ENCODE peak calls at places on chromosomes 2 and 18, in six cellular contexts. K is heart right ventricle, W is endothelial cell, B is AG10803, Z is right atrium auricular region, D is D721Med. C is an unnamed sample.

GRCh38 chr18:48339692-48340091 is 69.5 kb downstream of the ZBTB7C start:
- DNase-seq in K (no peak), W (no peak), B (no peak), Z (no peak), D (no peak), C (no peak)

GRCh38 chr2:220572385-220572784 is 945.0 kb downstream of the SLC4A3 start:
- DNase-seq in K (no peak), W (no peak), B (peak), Z (no peak), D (no peak), C (no peak)

GRCh38 chr2:71631411-71631931 is 178.1 kb downstream of the DYSF start:
- DNase-seq in K (no peak), W (no peak), B (peak), Z (no peak), D (no peak), C (no peak)

GRCh38 chr18:11808001-11808855 is 43.0 kb upstream of the CHMP1B start:
- DNase-seq in K (no peak), W (no peak), B (peak), Z (no peak), D (no peak), C (no peak)

GRCh38 chr18:21146016-21146415 is 34.4 kb upstream of the ROCK1 start:
- DNase-seq in K (no peak), W (no peak), B (no peak), Z (no peak), D (no peak), C (no peak)

GRCh38 chr2:11807156-11808015 is 61.0 kb downstream of the LPIN1 start:
- DNase-seq in K (no peak), W (no peak), B (no peak), Z (peak), D (no peak), C (no peak)

GRCh38 chr18:72672364-72673151 is 128.4 kb upstream of the CBLN2 start:
- DNase-seq in K (no peak), W (peak), B (peak), Z (no peak), D (peak), C (no peak)

GRCh38 chr2:39737661-39738060 is 41.4 kb downstream of the THUMPD2 start:
- DNase-seq in K (no peak), W (no peak), B (peak), Z (no peak), D (no peak), C (no peak)

GRCh38 chr18:76974345-76974744 is 152.0 kb downstream of the ZNF236 start:
- DNase-seq in K (no peak), W (no peak), B (no peak), Z (no peak), D (no peak), C (no peak)

GRCh38 chr2:101223814-101224231 is 28.9 kb upstream of the CNOT11 start:
- DNase-seq in K (no peak), W (no peak), B (peak), Z (no peak), D (no peak), C (no peak)

GRCh38 chr2:29444150-29444549 is 328.9 kb downstream of the CLIP4 start:
- DNase-seq in K (no peak), W (no peak), B (no peak), Z (no peak), D (no peak), C (no peak)

GRCh38 chr2:199663157-199663556 is 187.8 kb downstream of the FTCDNL1 start:
- DNase-seq in K (no peak), W (no peak), B (no peak), Z (no peak), D (no peak), C (no peak)

GRCh38 chr18:48608581-48608980 is 69.8 kb downstream of the CTIF start:
- DNase-seq in K (no peak), W (no peak), B (no peak), Z (no peak), D (no peak), C (no peak)

GRCh38 chr2:8974001-8974400 is 29.5 kb downstream of the MBOAT2 start:
- DNase-seq in K (no peak), W (no peak), B (no peak), Z (no peak), D (no peak), C (no peak)

GRCh38 chr2:179338681-179339080 is 74.0 kb upstream of the SESTD1 start:
- DNase-seq in K (no peak), W (no peak), B (peak), Z (no peak), D (no peak), C (no peak)

GRCh38 chr18:64276736-64277135 is 127.8 kb upstream of the LINC00305 start:
- DNase-seq in K (peak), W (peak), B (no peak), Z (no peak), D (no peak), C (no peak)
- TF ChIP-seq CTCF in K (no peak), W (no peak), B (no peak), Z (no peak), D (no peak), C (no peak)

GRCh38 chr2:201270293-201271001 is 10.1 kb downstream of the CASP8 start:
- DNase-seq in K (no peak), W (no peak), B (no peak), Z (no peak), D (no peak), C (no peak)
- TF ChIP-seq CTCF in K (no peak), W (peak), B (no peak), Z (no peak), D (no peak), C (no peak)

GRCh38 chr2:96111823-96112500 is 4.4 kb downstream of the ADRA2B start:
- DNase-seq in K (no peak), W (no peak), B (no peak), Z (no peak), D (no peak), C (no peak)

GRCh38 chr2:96112501-96113366 is 3.6 kb downstream of the ADRA2B start:
- DNase-seq in K (no peak), W (no peak), B (no peak), Z (no peak), D (no peak), C (no peak)

GRCh38 chr2:96113951-96114350 is 2.4 kb downstream of the ADRA2B start:
- DNase-seq in K (no peak), W (no peak), B (no peak), Z (no peak), D (no peak), C (no peak)

GRCh38 chr2:96114546-96114902 is 1.8 kb downstream of the ADRA2B start:
- DNase-seq in K (no peak), W (no peak), B (no peak), Z (no peak), D (no peak), C (no peak)

DNA sequence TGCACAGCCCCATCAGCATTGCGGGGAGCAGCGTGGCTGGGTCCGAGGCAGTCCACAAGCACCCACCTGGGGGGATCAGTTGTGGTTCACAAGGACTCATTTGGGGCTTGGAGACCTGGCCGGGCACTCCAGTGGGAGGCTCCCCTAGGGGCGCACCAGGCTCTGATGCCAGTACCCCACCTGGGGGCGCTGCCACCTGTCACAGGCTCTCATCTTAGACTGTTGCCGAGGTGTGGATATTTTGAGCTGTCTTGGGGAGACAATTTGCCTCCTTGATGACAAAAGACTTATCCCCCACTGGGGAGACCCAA is 3.0 kb downstream of the ADRA2B start:
- DNase-seq in K (no peak), W (no peak), B (no peak), Z (no peak), D (no peak), C (no peak)
- TF ChIP-seq CTCF in K (no peak), W (no peak), B (no peak), Z (no peak), D (peak), C (no peak)

GRCh38 chr2:232141591-232141990 is 180.1 kb downstream of the DIS3L2 start:
- DNase-seq in K (no peak), W (no peak), B (no peak), Z (no peak), D (no peak), C (no peak)

GRCh38 chr2:232142502-232142901 is 181.0 kb downstream of the DIS3L2 start:
- DNase-seq in K (no peak), W (no peak), B (no peak), Z (no peak), D (no peak), C (no peak)

GRCh38 chr2:232139786-232140562 is 178.5 kb downstream of the DIS3L2 start:
- DNase-seq in K (no peak), W (no peak), B (peak), Z (no peak), D (no peak), C (no peak)

GRCh38 chr2:232139171-232139594 is 177.7 kb downstream of the DIS3L2 start:
- DNase-seq in K (no peak), W (no peak), B (no peak), Z (no peak), D (no peak), C (no peak)

GRCh38 chr2:232142049-232142448 is 180.5 kb downstream of the DIS3L2 start:
- DNase-seq in K (peak), W (peak), B (peak), Z (no peak), D (no peak), C (no peak)
- TF ChIP-seq CTCF in K (peak), W (peak), B (peak), Z (peak), D (peak), C (peak)

GRCh38 chr2:46988733-46989481 is 73.3 kb upstream of the MCFD2 start:
- DNase-seq in K (no peak), W (no peak), B (peak), Z (no peak), D (no peak), C (no peak)
- TF ChIP-seq CTCF in K (peak), W (no peak), B (no peak), Z (peak), D (peak), C (no peak)

GRCh38 chr2:112053917-112054846 is 887 bp upstream of the TMEM87B start:
- DNase-seq in K (peak), W (peak), B (peak), Z (peak), D (peak), C (peak)

GRCh38 chr2:112055833-112056625 is 960 bp downstream of the TMEM87B start:
- DNase-seq in K (peak), W (peak), B (peak), Z (peak), D (no peak), C (no peak)

GRCh38 chr2:112056626-112056987 is 1.5 kb downstream of the TMEM87B start:
- DNase-seq in K (no peak), W (no peak), B (no peak), Z (no peak), D (no peak), C (no peak)

GRCh38 chr2:112059671-112060070 is 4.6 kb downstream of the TMEM87B start:
- DNase-seq in K (no peak), W (no peak), B (no peak), Z (no peak), D (no peak), C (no peak)

DNA sequence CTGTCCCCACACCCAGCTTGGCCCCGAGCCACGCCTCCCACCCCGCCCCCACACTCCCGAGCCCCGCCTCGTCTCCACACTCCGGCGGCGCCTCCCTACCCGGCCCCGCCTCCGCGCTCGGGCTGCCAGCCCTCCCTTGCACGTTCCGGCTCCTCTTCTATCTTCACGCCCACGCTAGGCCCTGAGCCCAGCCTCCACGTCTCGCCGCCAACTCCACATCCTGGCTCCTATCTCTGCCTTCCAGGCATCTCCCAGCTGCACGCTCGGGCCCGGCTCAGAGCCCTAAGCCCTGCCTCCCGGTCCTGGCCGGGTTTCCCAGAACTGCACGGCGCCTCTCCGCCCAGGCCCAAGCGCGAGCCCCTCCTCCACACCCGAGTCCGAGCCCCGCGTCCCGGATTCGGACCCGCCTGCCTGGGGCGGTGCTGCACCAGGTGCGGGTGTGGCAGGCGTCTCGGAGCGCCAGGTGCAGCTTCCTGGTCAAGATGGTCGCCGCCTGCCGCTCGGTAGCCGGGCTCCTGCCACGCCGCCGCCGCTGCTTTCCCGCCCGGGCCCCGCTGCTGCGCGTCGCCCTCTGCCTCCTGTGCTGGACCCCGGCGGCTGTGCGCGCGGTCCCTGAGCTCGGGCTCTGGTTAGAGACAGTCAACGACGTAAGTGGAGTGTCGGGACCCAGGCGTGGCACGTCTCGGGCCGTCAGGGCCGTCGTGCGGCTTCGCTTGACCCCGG is at the start of gene TMEM87B:
- DNase-seq in K (peak), W (peak), B (peak), Z (peak), D (peak), C (peak)
- TF ChIP-seq CTCF in K (no peak), W (no peak), B (no peak), Z (no peak), D (no peak), C (no peak)

GRCh38 chr2:182210669-182211068 is 216.2 kb downstream of the PDE1A start:
- DNase-seq in K (no peak), W (no peak), B (no peak), Z (no peak), D (no peak), C (no peak)

GRCh38 chr2:182207049-182207746 is 219.6 kb downstream of the PDE1A start:
- DNase-seq in K (no peak), W (no peak), B (no peak), Z (no peak), D (no peak), C (no peak)

DNA sequence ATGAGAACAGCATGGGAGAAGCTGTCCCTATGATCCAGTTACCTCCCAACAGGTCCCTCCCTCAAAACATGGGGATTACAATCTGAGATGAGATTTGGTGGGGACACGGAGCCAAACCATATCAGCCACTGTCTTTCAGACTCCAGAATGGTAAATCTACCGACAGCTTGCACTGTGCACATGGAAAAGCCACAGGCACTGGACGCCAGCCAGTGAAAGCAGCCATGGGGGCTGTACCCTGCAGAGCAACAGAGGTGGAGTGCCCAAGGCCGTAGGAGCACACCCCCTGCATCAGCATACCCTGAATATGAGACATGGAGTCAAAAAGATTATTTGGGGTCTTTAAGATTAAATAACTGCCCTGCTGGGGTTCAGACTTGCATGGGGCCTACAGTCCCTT is 218.4 kb downstream of the PDE1A start:
- DNase-seq in K (no peak), W (no peak), B (no peak), Z (no peak), D (no peak), C (no peak)
- TF ChIP-seq CTCF in K (no peak), W (no peak), B (no peak), Z (no peak), D (no peak), C (no peak)

GRCh38 chr2:13046557-13047165 is 329.9 kb downstream of the TRIB2 start:
- DNase-seq in K (no peak), W (no peak), B (peak), Z (no peak), D (no peak), C (no peak)
- TF ChIP-seq CTCF in K (peak), W (peak), B (peak), Z (peak), D (peak), C (peak)

GRCh38 chr2:240983996-240984498 is 14.4 kb upstream of the SNED1 start:
- DNase-seq in K (no peak), W (no peak), B (no peak), Z (no peak), D (no peak), C (no peak)
- TF ChIP-seq CTCF in K (no peak), W (no peak), B (no peak), Z (no peak), D (no peak), C (no peak)

C was measured in osteocyte.